ENCODE peak calls at places on chromosomes 5 and 9, in nine cellular contexts. I, E, F, P, N, A, M, R and X are unnamed samples.

GRCh38 chr5:107557051-107557658 is 113.6 kb downstream of the EFNA5 start:
- DNase-seq in R (no peak), N (peak), F (no peak), P (no peak), A (peak), M (peak), I (peak), E (peak), X (peak)

GRCh38 chr9:121684381-121685145 is 33.1 kb downstream of the DAB2IP start:
- DNase-seq in R (no peak), P (peak), E (no peak), F (no peak), M (peak), I (no peak), N (peak), A (peak), X (peak)

GRCh38 chr5:76813982-76814562 is 4.8 kb upstream of the F2RL1 start:
- DNase-seq in P (peak), M (peak), N (no peak), I (no peak), E (no peak), R (no peak), A (no peak), F (no peak), X (no peak)

GRCh38 chr5:43461066-43461465 is 22.6 kb downstream of the TMEM267 start:
- DNase-seq in M (no peak), I (no peak), N (no peak), R (no peak), E (no peak), P (no peak), F (no peak), A (no peak), X (no peak)

GRCh38 chr9:121886759-121887485 is 206.2 kb downstream of the TTLL11 start:
- DNase-seq in E (no peak), A (no peak), M (no peak), I (no peak), F (no peak), R (no peak), P (no peak), N (no peak), X (no peak)

GRCh38 chr9:113909421-113909820 is 33.3 kb downstream of the ZNF618 start:
- DNase-seq in I (no peak), P (no peak), R (no peak), A (no peak), F (no peak), N (no peak), E (no peak), M (no peak), X (no peak)

GRCh38 chr5:132134384-132134783 is 60.8 kb downstream of the CSF2 start:
- DNase-seq in P (peak), F (no peak), M (no peak), N (peak), R (no peak), I (peak), E (no peak), A (no peak), X (no peak)

GRCh38 chr5:139275536-139276297 is 17.8 kb upstream of the MATR3 start:
- DNase-seq in R (no peak), I (no peak), N (no peak), F (no peak), E (no peak), A (no peak), P (no peak), M (no peak), X (no peak)

GRCh38 chr5:57216714-57217113 is 42.9 kb downstream of the GPBP1 start:
- DNase-seq in A (no peak), E (no peak), P (peak), M (peak), N (no peak), F (no peak), R (no peak), I (no peak), X (no peak)

GRCh38 chr9:113603773-113604172 is 140.2 kb downstream of the RGS3 start:
- DNase-seq in P (no peak), A (no peak), F (no peak), R (no peak), M (no peak), E (no peak), N (no peak), I (no peak), X (no peak)

GRCh38 chr5:53368516-53368915 is 111.9 kb upstream of the FST start:
- DNase-seq in I (no peak), E (no peak), P (peak), A (no peak), R (no peak), N (no peak), M (no peak), F (no peak), X (no peak)